ENCODE peak calls at places on chromosomes 7 and 10, in ten cellular contexts. One of them, this sample, is unnamed.

GRCh38 chr10:17454181-17454800 is at the start of gene ST8SIA6:
- DNase-seq in mucosa of descending colon: peak; percentile 77
- DNase-seq in stimulated activated CD4-positive, alpha-beta T cell treated with anti-CD3 and anti-CD28 coated beads, Interleukin-4, amount 100 ng/mL, for 48 hours: peak; percentile 35
- DNase-seq in neural progenitor cell: peak; percentile 83
- DNase-seq in lung: no peak
- DNase-seq in non-pigmented ciliary epithelial cell: no peak
- DNase-seq in iPS DF 6.9: no peak
- DNase-seq in mesendoderm: peak; percentile 58
- DNase-seq in foreskin fibroblast: peak; percentile 83
- DNase-seq in Kasumi-1: peak; percentile 38
- DNase-seq in this sample: peak; percentile 78

GRCh38 chr7:28767356-28767755 is 190.8 kb downstream of the TRIL start:
- DNase-seq in mesendoderm: no peak
- DNase-seq in neural progenitor cell: no peak
- DNase-seq in mucosa of descending colon: no peak
- DNase-seq in foreskin fibroblast: peak; percentile 70
- DNase-seq in non-pigmented ciliary epithelial cell: no peak
- DNase-seq in lung: no peak
- DNase-seq in stimulated activated CD4-positive, alpha-beta T cell treated with anti-CD3 and anti-CD28 coated beads, Interleukin-4, amount 100 ng/mL, for 48 hours: no peak
- DNase-seq in Kasumi-1: no peak
- DNase-seq in iPS DF 6.9: no peak
- DNase-seq in this sample: no peak

GRCh38 chr10:77667426-77668324 is 30.1 kb upstream of the KCNMA1 start:
- DNase-seq in lung: no peak
- DNase-seq in mucosa of descending colon: no peak
- DNase-seq in foreskin fibroblast: peak; percentile 50
- DNase-seq in Kasumi-1: no peak
- DNase-seq in iPS DF 6.9: no peak
- DNase-seq in neural progenitor cell: no peak
- DNase-seq in mesendoderm: no peak
- DNase-seq in stimulated activated CD4-positive, alpha-beta T cell treated with anti-CD3 and anti-CD28 coated beads, Interleukin-4, amount 100 ng/mL, for 48 hours: no peak
- DNase-seq in non-pigmented ciliary epithelial cell: no peak
- DNase-seq in this sample: no peak

GRCh38 chr10:101495324-101495925 is 92.6 kb downstream of the POLL start:
- DNase-seq in neural progenitor cell: peak; percentile 36
- DNase-seq in mesendoderm: peak; percentile 67
- DNase-seq in non-pigmented ciliary epithelial cell: no peak
- DNase-seq in iPS DF 6.9: no peak
- DNase-seq in foreskin fibroblast: peak; percentile 36
- DNase-seq in lung: no peak
- DNase-seq in mucosa of descending colon: no peak
- DNase-seq in Kasumi-1: peak; percentile 60
- DNase-seq in stimulated activated CD4-positive, alpha-beta T cell treated with anti-CD3 and anti-CD28 coated beads, Interleukin-4, amount 100 ng/mL, for 48 hours: no peak
- DNase-seq in this sample: peak; percentile 61

GRCh38 chr10:124265391-124265745 is 153.4 kb downstream of the OAT start:
- DNase-seq in non-pigmented ciliary epithelial cell: no peak
- DNase-seq in foreskin fibroblast: no peak
- DNase-seq in Kasumi-1: no peak
- DNase-seq in neural progenitor cell: no peak
- DNase-seq in mesendoderm: no peak
- DNase-seq in stimulated activated CD4-positive, alpha-beta T cell treated with anti-CD3 and anti-CD28 coated beads, Interleukin-4, amount 100 ng/mL, for 48 hours: no peak
- DNase-seq in mucosa of descending colon: no peak
- DNase-seq in lung: no peak
- DNase-seq in iPS DF 6.9: no peak
- DNase-seq in this sample: no peak

GRCh38 chr10:49624629-49625028 is 10.8 kb downstream of the CHAT start:
- DNase-seq in non-pigmented ciliary epithelial cell: no peak
- DNase-seq in mesendoderm: no peak
- DNase-seq in lung: no peak
- DNase-seq in neural progenitor cell: no peak
- DNase-seq in mucosa of descending colon: no peak
- DNase-seq in iPS DF 6.9: no peak
- DNase-seq in foreskin fibroblast: no peak
- DNase-seq in Kasumi-1: no peak
- DNase-seq in stimulated activated CD4-positive, alpha-beta T cell treated with anti-CD3 and anti-CD28 coated beads, Interleukin-4, amount 100 ng/mL, for 48 hours: no peak
- DNase-seq in this sample: no peak

GRCh38 chr10:132064082-132064755 is 1.5 kb upstream of the JAKMIP3 start:
- DNase-seq in iPS DF 6.9: no peak
- DNase-seq in Kasumi-1: no peak
- DNase-seq in stimulated activated CD4-positive, alpha-beta T cell treated with anti-CD3 and anti-CD28 coated beads, Interleukin-4, amount 100 ng/mL, for 48 hours: no peak
- DNase-seq in neural progenitor cell: no peak
- DNase-seq in lung: no peak
- DNase-seq in mesendoderm: no peak
- DNase-seq in non-pigmented ciliary epithelial cell: no peak
- DNase-seq in foreskin fibroblast: no peak
- DNase-seq in mucosa of descending colon: no peak
- DNase-seq in this sample: no peak

GRCh38 chr7:144513332-144513731 is 109.8 kb upstream of the NOBOX start:
- DNase-seq in iPS DF 6.9: no peak
- DNase-seq in mucosa of descending colon: no peak
- DNase-seq in lung: no peak
- DNase-seq in stimulated activated CD4-positive, alpha-beta T cell treated with anti-CD3 and anti-CD28 coated beads, Interleukin-4, amount 100 ng/mL, for 48 hours: no peak
- DNase-seq in non-pigmented ciliary epithelial cell: no peak
- DNase-seq in neural progenitor cell: peak; percentile 59
- DNase-seq in Kasumi-1: peak; percentile 85
- DNase-seq in mesendoderm: peak; percentile 41
- DNase-seq in foreskin fibroblast: no peak
- DNase-seq in this sample: peak; percentile 57

GRCh38 chr10:67296926-67297325 is 371.1 kb downstream of the LRRTM3 start:
- DNase-seq in iPS DF 6.9: no peak
- DNase-seq in neural progenitor cell: no peak
- DNase-seq in Kasumi-1: no peak
- DNase-seq in lung: no peak
- DNase-seq in foreskin fibroblast: no peak
- DNase-seq in stimulated activated CD4-positive, alpha-beta T cell treated with anti-CD3 and anti-CD28 coated beads, Interleukin-4, amount 100 ng/mL, for 48 hours: no peak
- DNase-seq in mesendoderm: no peak
- DNase-seq in non-pigmented ciliary epithelial cell: no peak
- DNase-seq in mucosa of descending colon: no peak
- DNase-seq in this sample: no peak

GRCh38 chr10:117107280-117107679 is 30.8 kb downstream of the VAX1 start:
- DNase-seq in mucosa of descending colon: no peak
- DNase-seq in non-pigmented ciliary epithelial cell: no peak
- DNase-seq in neural progenitor cell: no peak
- DNase-seq in iPS DF 6.9: no peak
- DNase-seq in mesendoderm: no peak
- DNase-seq in Kasumi-1: no peak
- DNase-seq in stimulated activated CD4-positive, alpha-beta T cell treated with anti-CD3 and anti-CD28 coated beads, Interleukin-4, amount 100 ng/mL, for 48 hours: no peak
- DNase-seq in foreskin fibroblast: no peak
- DNase-seq in lung: no peak
- DNase-seq in this sample: no peak

GRCh38 chr10:5746197-5746596 is 61.6 kb downstream of the TASOR2 start:
- DNase-seq in neural progenitor cell: no peak
- DNase-seq in foreskin fibroblast: no peak
- DNase-seq in lung: no peak
- DNase-seq in mesendoderm: no peak
- DNase-seq in stimulated activated CD4-positive, alpha-beta T cell treated with anti-CD3 and anti-CD28 coated beads, Interleukin-4, amount 100 ng/mL, for 48 hours: no peak
- DNase-seq in non-pigmented ciliary epithelial cell: no peak
- DNase-seq in mucosa of descending colon: no peak
- DNase-seq in Kasumi-1: no peak
- DNase-seq in iPS DF 6.9: no peak
- DNase-seq in this sample: no peak

GRCh38 chr7:103765891-103766290 is 223.6 kb downstream of the RELN start:
- DNase-seq in foreskin fibroblast: no peak
- DNase-seq in neural progenitor cell: peak; percentile 82
- DNase-seq in mucosa of descending colon: no peak
- DNase-seq in non-pigmented ciliary epithelial cell: no peak
- DNase-seq in mesendoderm: peak; percentile 71
- DNase-seq in Kasumi-1: no peak
- DNase-seq in iPS DF 6.9: no peak
- DNase-seq in stimulated activated CD4-positive, alpha-beta T cell treated with anti-CD3 and anti-CD28 coated beads, Interleukin-4, amount 100 ng/mL, for 48 hours: no peak
- DNase-seq in lung: no peak
- DNase-seq in this sample: peak; percentile 40

GRCh38 chr7:128830231-128831177 is at the start of gene FLNC:
- DNase-seq in iPS DF 6.9: no peak
- DNase-seq in lung: no peak
- DNase-seq in foreskin fibroblast: peak; percentile 88
- DNase-seq in mucosa of descending colon: peak; percentile 63
- DNase-seq in non-pigmented ciliary epithelial cell: no peak
- DNase-seq in Kasumi-1: peak; percentile 13
- DNase-seq in mesendoderm: peak; percentile 65
- DNase-seq in neural progenitor cell: peak; percentile 74
- DNase-seq in stimulated activated CD4-positive, alpha-beta T cell treated with anti-CD3 and anti-CD28 coated beads, Interleukin-4, amount 100 ng/mL, for 48 hours: peak; percentile 18
- DNase-seq in this sample: peak; percentile 71

GRCh38 chr7:43646603-43647313 is 63.9 kb downstream of the STK17A start:
- DNase-seq in mucosa of descending colon: no peak
- DNase-seq in lung: no peak
- DNase-seq in non-pigmented ciliary epithelial cell: no peak
- DNase-seq in iPS DF 6.9: no peak
- DNase-seq in neural progenitor cell: no peak
- DNase-seq in Kasumi-1: no peak
- DNase-seq in foreskin fibroblast: peak; percentile 74
- DNase-seq in stimulated activated CD4-positive, alpha-beta T cell treated with anti-CD3 and anti-CD28 coated beads, Interleukin-4, amount 100 ng/mL, for 48 hours: no peak
- DNase-seq in mesendoderm: peak; percentile 31
- DNase-seq in this sample: peak; percentile 27

GRCh38 chr10:68362590-68362989 is 29.9 kb upstream of the PBLD start:
- DNase-seq in Kasumi-1: no peak
- DNase-seq in mucosa of descending colon: no peak
- DNase-seq in mesendoderm: no peak
- DNase-seq in neural progenitor cell: no peak
- DNase-seq in non-pigmented ciliary epithelial cell: no peak
- DNase-seq in foreskin fibroblast: no peak
- DNase-seq in stimulated activated CD4-positive, alpha-beta T cell treated with anti-CD3 and anti-CD28 coated beads, Interleukin-4, amount 100 ng/mL, for 48 hours: no peak
- DNase-seq in lung: no peak
- DNase-seq in iPS DF 6.9: no peak
- DNase-seq in this sample: no peak

This sample was measured in GM23338.